ENCODE peak calls at places on chromosomes 6 and 20, in seven cellular contexts. V is fibroblast of lung, A is hepatocyte, X is GM23248, L is endothelial cell of umbilical vein, E is GM23338, G is K562. W is an unnamed sample.

GRCh38 chr20:38635721-38636285 is 34.2 kb downstream of the ARHGAP40 start:
- DNase-seq in X (peak; percentile 55), A (no peak), L (no peak), E (no peak), V (peak; percentile 51), G (peak; percentile 58), W (peak; percentile 79)

GRCh38 chr6:138107078-138107751 is at the start of gene PERP:
- DNase-seq in V (peak; percentile 56), G (peak; percentile 74), A (peak; percentile 93), L (peak; percentile 45), E (peak; percentile 66), X (peak; percentile 89), W (peak; percentile 86)

GRCh38 chr6:25619222-25619621 is 32.8 kb upstream of the SCGN start:
- DNase-seq in G (no peak), L (no peak), X (no peak), A (no peak), E (no peak), V (no peak), W (no peak)

GRCh38 chr6:1952726-1953360 is 292.6 kb downstream of the GMDS start:
- DNase-seq in X (peak; percentile 95), L (no peak), V (peak; percentile 99), E (no peak), A (no peak), G (no peak), W (peak; percentile 97)

GRCh38 chr6:76764057-76764456 is 691.6 kb upstream of the IMPG1 start:
- DNase-seq in E (no peak), L (no peak), G (no peak), X (no peak), A (no peak), V (no peak), W (no peak)

GRCh38 chr6:121573466-121573865 is 138.0 kb downstream of the GJA1 start:
- DNase-seq in G (no peak), V (no peak), L (peak; percentile 66), A (no peak), X (peak; percentile 29), E (no peak), W (no peak)

GRCh38 chr6:4929319-4929718 is 74.5 kb downstream of the RPP40 start:
- DNase-seq in E (no peak), X (no peak), L (no peak), A (no peak), V (peak; percentile 28), G (no peak), W (no peak)

GRCh38 chr6:35725721-35726438 is 11.0 kb upstream of the ARMC12 start:
- DNase-seq in G (no peak), L (no peak), X (peak; percentile 37), A (peak; percentile 54), V (no peak), E (no peak), W (no peak)

GRCh38 chr6:127291495-127291894 is 24.8 kb downstream of the RNF146 start:
- DNase-seq in V (no peak), A (no peak), L (no peak), X (no peak), G (no peak), E (no peak), W (no peak)

GRCh38 chr6:157240960-157241311 is 82.4 kb downstream of the TMEM242 start:
- DNase-seq in V (no peak), A (no peak), X (no peak), E (no peak), G (no peak), L (no peak), W (no peak)

GRCh38 chr6:41372526-41373366 is 37.3 kb downstream of the NCR2 start:
- DNase-seq in A (no peak), X (no peak), L (no peak), E (peak; percentile 70), V (no peak), G (no peak), W (no peak)

GRCh38 chr6:41373367-41373918 is 38.0 kb downstream of the NCR2 start:
- DNase-seq in X (no peak), A (no peak), L (no peak), E (no peak), G (no peak), V (no peak), W (no peak)

GRCh38 chr6:41370488-41371111 is 35.2 kb downstream of the NCR2 start:
- DNase-seq in X (no peak), G (no peak), L (no peak), V (no peak), A (no peak), E (peak; percentile 49), W (peak; percentile 37)

GRCh38 chr6:41371992-41372525 is 36.7 kb downstream of the NCR2 start:
- DNase-seq in V (peak; percentile 32), A (peak; percentile 35), E (peak; percentile 70), X (peak; percentile 44), L (no peak), G (no peak), W (no peak)

GRCh38 chr6:41371461-41371991 is 36.1 kb downstream of the NCR2 start:
- DNase-seq in V (peak; percentile 68), L (peak; percentile 33), A (peak; percentile 84), X (peak; percentile 70), G (no peak), E (peak; percentile 82), W (no peak)
- TF ChIP-seq EZH2 in V (peak; percentile 13), L (no peak), A (no peak), X (no peak), G (no peak), E (peak; percentile 73), W (no peak)

DNA sequence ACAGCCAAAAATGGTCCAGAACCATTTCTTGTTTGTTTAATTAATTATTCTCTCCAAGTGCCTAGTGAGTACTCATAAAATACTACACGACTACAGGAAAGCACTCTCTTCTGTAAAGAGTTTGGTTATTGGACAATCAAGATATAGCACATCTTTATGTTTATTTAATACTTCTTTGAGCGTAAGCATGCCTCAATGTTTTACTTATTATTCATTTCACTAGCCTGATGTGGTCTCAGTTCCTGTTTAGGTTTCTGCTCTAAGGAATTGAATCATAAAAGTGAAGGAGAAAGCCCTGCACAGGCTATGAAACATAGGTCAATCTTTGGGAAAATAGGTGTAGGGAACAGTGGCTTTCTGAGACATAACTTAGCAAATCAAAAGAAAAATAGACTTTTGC is 45.9 kb upstream of the AIG1 start:
- DNase-seq in A (no peak), X (no peak), L (no peak), G (no peak), E (no peak), V (no peak), W (peak; percentile 68)
- H2AFZ ChIP-seq in A (no peak overlapping the region), X (no peak overlapping the region), L (no peak overlapping the region), G (no peak overlapping the region), E (no peak overlapping the region), V (no peak overlapping the region), W (no peak overlapping the region)

GRCh38 chr6:13924949-13925881 is at the start of gene RNF182:
- DNase-seq in E (peak; percentile 49), L (peak; percentile 18), V (no peak), A (no peak), X (peak; percentile 16), G (peak; percentile 93), W (peak; percentile 72)

GRCh38 chr6:13922750-13923149 is 2.0 kb upstream of the RNF182 start:
- DNase-seq in V (no peak), X (no peak), L (no peak), A (no peak), G (no peak), E (no peak), W (no peak)

GRCh38 chr6:13923527-13924145 is 1.1 kb upstream of the RNF182 start:
- DNase-seq in A (no peak), X (peak; percentile 86), G (peak; percentile 47), L (peak; percentile 48), E (no peak), V (peak; percentile 77), W (peak; percentile 64)

GRCh38 chr6:13926378-13926777 is 1.6 kb downstream of the RNF182 start:
- DNase-seq in G (no peak), E (no peak), A (no peak), L (no peak), X (no peak), V (no peak), W (no peak)

DNA sequence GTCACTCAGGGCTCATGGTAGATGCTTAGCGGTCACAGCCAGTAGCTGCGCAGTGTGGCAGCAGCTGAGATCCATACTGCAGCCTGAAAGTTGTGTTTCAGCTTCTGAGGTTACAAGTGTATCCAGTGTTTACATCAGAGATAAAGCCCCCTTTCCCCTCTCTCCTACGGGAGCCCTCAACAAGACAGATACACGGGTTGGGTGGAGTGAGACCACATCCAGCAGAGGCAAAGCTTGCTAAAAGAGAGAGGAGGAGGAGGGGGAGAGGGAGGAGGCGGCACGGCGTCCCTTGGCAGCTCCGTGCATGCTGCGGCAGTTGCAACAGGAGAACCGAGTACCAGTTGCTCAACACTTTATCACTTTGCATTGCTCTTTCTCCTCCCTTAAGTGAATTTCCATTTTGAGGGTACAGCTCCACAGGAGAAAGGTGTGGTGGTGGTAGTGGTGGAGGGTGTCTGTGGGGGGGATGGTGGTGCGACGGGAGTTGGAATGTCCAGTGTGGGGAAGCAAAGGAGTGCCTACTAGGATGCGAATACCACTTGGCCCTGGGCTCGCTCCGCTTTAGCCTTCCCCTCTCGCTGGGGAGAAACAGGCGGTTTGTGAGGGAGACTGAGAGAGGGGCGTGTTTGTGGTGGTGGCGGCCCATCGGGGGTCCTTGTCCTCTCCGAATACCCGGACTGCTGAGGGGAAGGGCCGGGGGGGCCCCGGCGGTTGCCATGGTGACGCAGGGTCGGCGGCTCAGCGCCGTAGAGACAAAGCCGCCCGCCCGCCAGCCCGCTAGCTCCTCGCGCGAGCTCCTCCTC is 405 bp upstream of the RNF182 start:
- DNase-seq in E (peak; percentile 81), V (peak; percentile 62), G (peak; percentile 27), L (peak; percentile 37), X (peak; percentile 84), A (peak; percentile 74), W (peak; percentile 45)
- TF ChIP-seq EZH2 in E (no peak), V (no peak), G (no peak), L (peak; percentile 20), X (no peak), A (no peak), W (no peak)

GRCh38 chr20:11891827-11892521 is 25.7 kb upstream of the BTBD3 start:
- DNase-seq in G (peak; percentile 55), L (peak; percentile 79), A (peak; percentile 92), V (peak; percentile 67), E (peak; percentile 97), X (peak; percentile 89), W (peak; percentile 87)
- H2AFZ ChIP-seq in G (peak overlapping the region; percentile 32), L (peak overlapping the region; percentile 18), A (peak overlapping the region; percentile 70), V (no peak overlapping the region), E (peak overlapping the region; percentile 38), X (peak overlapping the region; percentile 90), W (peak overlapping the region; percentile 82)

W was measured in PC-3.